ENCODE peak calls at places on chromosomes 11 and 22, in six cellular contexts. J is midbrain; M is stimulated activated CD4-positive, alpha-beta T cell treated with anti-CD3 and anti-CD28 coated beads, Interleukin-4, amount 100 ng/mL, for 4 hours; O is activated CD8-positive, alpha-beta memory T cell treated with anti-CD3 and anti-CD28 coated beads for 4 hours; D is brain microvascular endothelial cell; G is KBM-7. Y is an unnamed sample.

GRCh38 chr11:109892321-109892794 is 200.8 kb upstream of the ZC3H12C start:
- DNase-seq in M (no peak), O (no peak), G (no peak), J (no peak), D (no peak), Y (no peak)

GRCh38 chr22:29623553-29624169 is 20.2 kb downstream of the NF2 start:
- DNase-seq in M (peak; percentile 6), D (no peak), G (peak; percentile 33), J (no peak), O (no peak), Y (no peak)

GRCh38 chr11:94650756-94651155 is 83.6 kb downstream of the PIWIL4 start:
- DNase-seq in J (no peak), G (no peak), O (no peak), D (peak; percentile 34), M (no peak), Y (no peak)

GRCh38 chr22:23815781-23816551 is 22.8 kb downstream of the DERL3 start:
- DNase-seq in J (peak; percentile 15), M (no peak), O (no peak), D (no peak), G (no peak), Y (no peak)

GRCh38 chr11:27497284-27497866 is 9.2 kb downstream of the LIN7C start:
- DNase-seq in M (no peak), G (peak; percentile 48), D (no peak), O (no peak), J (peak; percentile 53), Y (no peak)

GRCh38 chr22:48742556-48743343 is 1084.9 kb downstream of the BRD1 start:
- DNase-seq in O (no peak), D (no peak), J (no peak), M (no peak), G (no peak), Y (no peak)

GRCh38 chr22:17475318-17476212 is 87.7 kb upstream of the SLC25A18 start:
- DNase-seq in D (no peak), G (no peak), O (no peak), J (no peak), M (no peak), Y (no peak)

GRCh38 chr11:13942908-13943505 is 19.5 kb upstream of the SPON1 start:
- DNase-seq in M (no peak), J (no peak), D (peak; percentile 40), O (no peak), G (no peak), Y (no peak)

GRCh38 chr11:62880231-62880802 is 379 bp upstream of the SLC3A2 start:
- DNase-seq in M (no peak), O (no peak), J (no peak), G (peak; percentile 62), D (peak; percentile 69), Y (peak; percentile 39)

GRCh38 chr22:22357024-22357868 is 112.7 kb downstream of the VPREB1 start:
- DNase-seq in D (peak; percentile 47), O (peak; percentile 43), J (peak; percentile 85), M (peak; percentile 47), G (peak; percentile 63), Y (peak; percentile 90)

GRCh38 chr22:43180670-43181069 is 6.3 kb downstream of the TTLL12 start:
- DNase-seq in J (no peak), G (no peak), O (no peak), M (no peak), D (no peak), Y (no peak)

GRCh38 chr11:58286249-58286648 is 18.2 kb upstream of the OR10W1 start:
- DNase-seq in J (no peak), O (no peak), D (peak; percentile 32), G (peak; percentile 35), M (no peak), Y (peak; percentile 38)

GRCh38 chr22:19754701-19755144 is 5.9 kb upstream of the TBX1 start:
- DNase-seq in M (no peak), D (no peak), G (no peak), O (no peak), J (no peak), Y (no peak)

GRCh38 chr11:22617868-22618267 is 7.8 kb downstream of the FANCF start:
- DNase-seq in O (no peak), G (no peak), D (no peak), M (no peak), J (no peak), Y (no peak)

GRCh38 chr11:77789731-77790476 is 30.6 kb downstream of the RSF1 start:
- DNase-seq in J (no peak), O (no peak), G (no peak), D (no peak), M (no peak), Y (no peak)

GRCh38 chr22:27866136-27867091 is 52.6 kb downstream of the PITPNB start:
- DNase-seq in J (no peak), D (no peak), G (no peak), M (no peak), O (no peak), Y (no peak)

GRCh38 chr22:44975444-44976262 is 34.2 kb downstream of the PHF21B start:
- DNase-seq in M (peak; percentile 11), O (no peak), J (peak; percentile 69), D (peak; percentile 59), G (peak; percentile 93), Y (peak; percentile 87)

GRCh38 chr11:76124905-76125566 is 81.3 kb downstream of the WNT11 start:
- DNase-seq in O (no peak), M (no peak), J (no peak), G (peak; percentile 10), D (no peak), Y (no peak)

GRCh38 chr11:4464216-4465159 is 15.4 kb downstream of the OR52K2 start:
- DNase-seq in M (no peak), D (no peak), O (no peak), G (peak; percentile 39), J (no peak), Y (no peak)

GRCh38 chr11:64538501-64538951 is 52.5 kb upstream of the SLC22A12 start:
- DNase-seq in M (no peak), D (no peak), G (peak; percentile 83), J (no peak), O (no peak), Y (no peak)

GRCh38 chr11:12792590-12792989 is 118.4 kb downstream of the TEAD1 start:
- DNase-seq in O (no peak), M (no peak), D (no peak), G (no peak), J (no peak), Y (no peak)

GRCh38 chr11:105673089-105673488 is 63.2 kb downstream of the GRIA4 start:
- DNase-seq in O (no peak), M (no peak), G (peak; percentile 34), J (peak; percentile 8), D (peak; percentile 65), Y (peak; percentile 15)

GRCh38 chr11:47967577-47968230 is 12.7 kb upstream of the PTPRJ start:
- DNase-seq in J (no peak), M (no peak), O (no peak), D (peak; percentile 48), G (no peak), Y (no peak)

GRCh38 chr11:117816151-117816741 is 8.3 kb downstream of the FXYD2 start:
- DNase-seq in J (no peak), G (no peak), D (peak; percentile 30), M (no peak), O (no peak), Y (no peak)

Y was measured in Calu3.